ENCODE peak calls at places on chromosomes 6 and 20, in six cellular contexts. One of them, this sample, is unnamed.

GRCh38 chr6:45423111-45423900 is 45.6 kb upstream of the SUPT3H start:
- DNase-seq in neural crest cell: peak
- DNase-seq in cardiac muscle cell: peak
- DNase-seq in activated CD8-positive, alpha-beta T cell treated with anti-CD3 and anti-CD28 coated beads for 36 hours: peak
- DNase-seq in type B pancreatic cell: peak
- DNase-seq in fibroblast of pulmonary artery: no peak
- DNase-seq in this sample: peak

GRCh38 chr20:11452326-11452725 is 465.4 kb upstream of the BTBD3 start:
- DNase-seq in neural crest cell: no peak
- DNase-seq in cardiac muscle cell: no peak
- DNase-seq in activated CD8-positive, alpha-beta T cell treated with anti-CD3 and anti-CD28 coated beads for 36 hours: no peak
- DNase-seq in type B pancreatic cell: no peak
- DNase-seq in fibroblast of pulmonary artery: peak
- DNase-seq in this sample: no peak

GRCh38 chr6:163985710-163986109 is 571.2 kb downstream of the QKI start:
- DNase-seq in neural crest cell: no peak
- DNase-seq in cardiac muscle cell: no peak
- DNase-seq in activated CD8-positive, alpha-beta T cell treated with anti-CD3 and anti-CD28 coated beads for 36 hours: no peak
- DNase-seq in type B pancreatic cell: no peak
- DNase-seq in fibroblast of pulmonary artery: no peak
- DNase-seq in this sample: no peak

GRCh38 chr6:75266716-75267291 is 17.8 kb downstream of the TMEM30A start:
- DNase-seq in neural crest cell: no peak
- DNase-seq in cardiac muscle cell: peak
- DNase-seq in activated CD8-positive, alpha-beta T cell treated with anti-CD3 and anti-CD28 coated beads for 36 hours: no peak
- DNase-seq in type B pancreatic cell: no peak
- DNase-seq in fibroblast of pulmonary artery: peak
- DNase-seq in this sample: peak

GRCh38 chr6:15148356-15149058 is 97.4 kb upstream of the JARID2 start:
- DNase-seq in neural crest cell: no peak
- DNase-seq in cardiac muscle cell: no peak
- DNase-seq in activated CD8-positive, alpha-beta T cell treated with anti-CD3 and anti-CD28 coated beads for 36 hours: no peak
- DNase-seq in type B pancreatic cell: no peak
- DNase-seq in fibroblast of pulmonary artery: peak
- DNase-seq in this sample: no peak

GRCh38 chr6:134094436-134094835 is 42.0 kb upstream of the SLC2A12 start:
- DNase-seq in neural crest cell: no peak
- DNase-seq in cardiac muscle cell: no peak
- DNase-seq in activated CD8-positive, alpha-beta T cell treated with anti-CD3 and anti-CD28 coated beads for 36 hours: no peak
- DNase-seq in type B pancreatic cell: no peak
- DNase-seq in fibroblast of pulmonary artery: no peak
- DNase-seq in this sample: no peak

GRCh38 chr6:107320126-107320525 is 139.2 kb downstream of the PDSS2 start:
- DNase-seq in neural crest cell: no peak
- DNase-seq in cardiac muscle cell: no peak
- DNase-seq in activated CD8-positive, alpha-beta T cell treated with anti-CD3 and anti-CD28 coated beads for 36 hours: no peak
- DNase-seq in type B pancreatic cell: no peak
- DNase-seq in fibroblast of pulmonary artery: peak
- DNase-seq in this sample: no peak

GRCh38 chr20:46365483-46366215 is 40.8 kb downstream of the ELMO2 start:
- DNase-seq in neural crest cell: no peak
- DNase-seq in cardiac muscle cell: no peak
- DNase-seq in activated CD8-positive, alpha-beta T cell treated with anti-CD3 and anti-CD28 coated beads for 36 hours: no peak
- DNase-seq in type B pancreatic cell: no peak
- DNase-seq in fibroblast of pulmonary artery: no peak
- DNase-seq in this sample: no peak

GRCh38 chr6:169858935-169859351 is 107.5 kb downstream of the ERMARD start:
- DNase-seq in neural crest cell: no peak
- DNase-seq in cardiac muscle cell: no peak
- DNase-seq in activated CD8-positive, alpha-beta T cell treated with anti-CD3 and anti-CD28 coated beads for 36 hours: no peak
- DNase-seq in type B pancreatic cell: no peak
- DNase-seq in fibroblast of pulmonary artery: no peak
- DNase-seq in this sample: no peak

GRCh38 chr6:85449388-85449817 is 480 bp upstream of the NT5E start:
- DNase-seq in neural crest cell: peak
- DNase-seq in cardiac muscle cell: peak
- DNase-seq in activated CD8-positive, alpha-beta T cell treated with anti-CD3 and anti-CD28 coated beads for 36 hours: peak
- DNase-seq in type B pancreatic cell: no peak
- DNase-seq in fibroblast of pulmonary artery: peak
- DNase-seq in this sample: peak

GRCh38 chr6:157823001-157823522 is at the start of gene SNX9:
- DNase-seq in neural crest cell: peak
- DNase-seq in cardiac muscle cell: peak
- DNase-seq in activated CD8-positive, alpha-beta T cell treated with anti-CD3 and anti-CD28 coated beads for 36 hours: peak
- DNase-seq in type B pancreatic cell: peak
- DNase-seq in fibroblast of pulmonary artery: peak
- DNase-seq in this sample: peak

GRCh38 chr20:50095476-50096078 is 17.4 kb downstream of the UBE2V1 start:
- DNase-seq in neural crest cell: no peak
- DNase-seq in cardiac muscle cell: no peak
- DNase-seq in activated CD8-positive, alpha-beta T cell treated with anti-CD3 and anti-CD28 coated beads for 36 hours: no peak
- DNase-seq in type B pancreatic cell: no peak
- DNase-seq in fibroblast of pulmonary artery: no peak
- DNase-seq in this sample: no peak

GRCh38 chr20:25573288-25574251 is 11.8 kb downstream of the NINL start:
- DNase-seq in neural crest cell: no peak
- DNase-seq in cardiac muscle cell: no peak
- DNase-seq in activated CD8-positive, alpha-beta T cell treated with anti-CD3 and anti-CD28 coated beads for 36 hours: no peak
- DNase-seq in type B pancreatic cell: no peak
- DNase-seq in fibroblast of pulmonary artery: peak
- DNase-seq in this sample: no peak

GRCh38 chr6:33314515-33314942 is 651 bp upstream of the TAPBP start:
- DNase-seq in neural crest cell: no peak
- DNase-seq in cardiac muscle cell: no peak
- DNase-seq in activated CD8-positive, alpha-beta T cell treated with anti-CD3 and anti-CD28 coated beads for 36 hours: peak
- DNase-seq in type B pancreatic cell: no peak
- DNase-seq in fibroblast of pulmonary artery: peak
- DNase-seq in this sample: peak

GRCh38 chr20:35001596-35002362 is 46.1 kb downstream of the MYH7B start:
- DNase-seq in neural crest cell: no peak
- DNase-seq in cardiac muscle cell: no peak
- DNase-seq in activated CD8-positive, alpha-beta T cell treated with anti-CD3 and anti-CD28 coated beads for 36 hours: peak
- DNase-seq in type B pancreatic cell: no peak
- DNase-seq in fibroblast of pulmonary artery: no peak
- DNase-seq in this sample: no peak

GRCh38 chr6:71419954-71420692 is 131.5 kb downstream of the OGFRL1 start:
- DNase-seq in neural crest cell: no peak
- DNase-seq in cardiac muscle cell: peak
- DNase-seq in activated CD8-positive, alpha-beta T cell treated with anti-CD3 and anti-CD28 coated beads for 36 hours: peak
- DNase-seq in type B pancreatic cell: peak
- DNase-seq in fibroblast of pulmonary artery: peak
- DNase-seq in this sample: peak

GRCh38 chr6:99434702-99435530 is 9.8 kb upstream of the PNISR start:
- DNase-seq in neural crest cell: no peak
- DNase-seq in cardiac muscle cell: peak
- DNase-seq in activated CD8-positive, alpha-beta T cell treated with anti-CD3 and anti-CD28 coated beads for 36 hours: no peak
- DNase-seq in type B pancreatic cell: no peak
- DNase-seq in fibroblast of pulmonary artery: peak
- DNase-seq in this sample: peak

GRCh38 chr6:89536230-89536629 is 102.3 kb downstream of the LYRM2 start:
- DNase-seq in neural crest cell: no peak
- DNase-seq in cardiac muscle cell: no peak
- DNase-seq in activated CD8-positive, alpha-beta T cell treated with anti-CD3 and anti-CD28 coated beads for 36 hours: no peak
- DNase-seq in type B pancreatic cell: no peak
- DNase-seq in fibroblast of pulmonary artery: no peak
- DNase-seq in this sample: no peak

GRCh38 chr6:41652876-41653641 is 14.8 kb downstream of the MDFI start:
- DNase-seq in neural crest cell: no peak
- DNase-seq in cardiac muscle cell: no peak
- DNase-seq in activated CD8-positive, alpha-beta T cell treated with anti-CD3 and anti-CD28 coated beads for 36 hours: no peak
- DNase-seq in type B pancreatic cell: no peak
- DNase-seq in fibroblast of pulmonary artery: no peak
- DNase-seq in this sample: no peak

GRCh38 chr6:170463101-170463721 is 89.9 kb downstream of the PSMB1 start:
- DNase-seq in neural crest cell: no peak
- DNase-seq in cardiac muscle cell: no peak
- DNase-seq in activated CD8-positive, alpha-beta T cell treated with anti-CD3 and anti-CD28 coated beads for 36 hours: no peak
- DNase-seq in type B pancreatic cell: no peak
- DNase-seq in fibroblast of pulmonary artery: no peak
- DNase-seq in this sample: peak

GRCh38 chr20:4805663-4806449 is 84.1 kb downstream of the PRND start:
- DNase-seq in neural crest cell: no peak
- DNase-seq in cardiac muscle cell: no peak
- DNase-seq in activated CD8-positive, alpha-beta T cell treated with anti-CD3 and anti-CD28 coated beads for 36 hours: no peak
- DNase-seq in type B pancreatic cell: no peak
- DNase-seq in fibroblast of pulmonary artery: no peak
- DNase-seq in this sample: no peak

GRCh38 chr6:32113386-32114352 is 4.5 kb upstream of the TNXB start:
- DNase-seq in neural crest cell: no peak
- DNase-seq in cardiac muscle cell: no peak
- DNase-seq in activated CD8-positive, alpha-beta T cell treated with anti-CD3 and anti-CD28 coated beads for 36 hours: no peak
- DNase-seq in type B pancreatic cell: no peak
- DNase-seq in fibroblast of pulmonary artery: peak
- DNase-seq in this sample: no peak

GRCh38 chr6:63882208-63882607 is 246.6 kb downstream of the PHF3 start:
- DNase-seq in neural crest cell: no peak
- DNase-seq in cardiac muscle cell: no peak
- DNase-seq in activated CD8-positive, alpha-beta T cell treated with anti-CD3 and anti-CD28 coated beads for 36 hours: no peak
- DNase-seq in type B pancreatic cell: no peak
- DNase-seq in fibroblast of pulmonary artery: no peak
- DNase-seq in this sample: no peak

GRCh38 chr20:64229537-64230061 is 25.9 kb upstream of the PCMTD2 start:
- DNase-seq in neural crest cell: no peak
- DNase-seq in cardiac muscle cell: no peak
- DNase-seq in activated CD8-positive, alpha-beta T cell treated with anti-CD3 and anti-CD28 coated beads for 36 hours: no peak
- DNase-seq in type B pancreatic cell: no peak
- DNase-seq in fibroblast of pulmonary artery: no peak
- DNase-seq in this sample: no peak

GRCh38 chr20:15547109-15547508 is 1026.1 kb downstream of the KIF16B start:
- DNase-seq in neural crest cell: no peak
- DNase-seq in cardiac muscle cell: no peak
- DNase-seq in activated CD8-positive, alpha-beta T cell treated with anti-CD3 and anti-CD28 coated beads for 36 hours: no peak
- DNase-seq in type B pancreatic cell: no peak
- DNase-seq in fibroblast of pulmonary artery: no peak
- DNase-seq in this sample: no peak

GRCh38 chr6:154500769-154501171 is 9.7 kb downstream of the CNKSR3 start:
- DNase-seq in neural crest cell: no peak
- DNase-seq in cardiac muscle cell: peak
- DNase-seq in activated CD8-positive, alpha-beta T cell treated with anti-CD3 and anti-CD28 coated beads for 36 hours: no peak
- DNase-seq in type B pancreatic cell: no peak
- DNase-seq in fibroblast of pulmonary artery: no peak
- DNase-seq in this sample: no peak

GRCh38 chr6:146149770-146150169 is 120.9 kb downstream of the GRM1 start:
- DNase-seq in neural crest cell: no peak
- DNase-seq in cardiac muscle cell: no peak
- DNase-seq in activated CD8-positive, alpha-beta T cell treated with anti-CD3 and anti-CD28 coated beads for 36 hours: no peak
- DNase-seq in type B pancreatic cell: no peak
- DNase-seq in fibroblast of pulmonary artery: no peak
- DNase-seq in this sample: no peak

GRCh38 chr6:63897952-63898351 is 262.4 kb downstream of the PHF3 start:
- DNase-seq in neural crest cell: no peak
- DNase-seq in cardiac muscle cell: no peak
- DNase-seq in activated CD8-positive, alpha-beta T cell treated with anti-CD3 and anti-CD28 coated beads for 36 hours: no peak
- DNase-seq in type B pancreatic cell: no peak
- DNase-seq in fibroblast of pulmonary artery: peak
- DNase-seq in this sample: no peak

GRCh38 chr20:19765266-19765665 is 7.2 kb downstream of the RIN2 start:
- DNase-seq in neural crest cell: no peak
- DNase-seq in cardiac muscle cell: no peak
- DNase-seq in activated CD8-positive, alpha-beta T cell treated with anti-CD3 and anti-CD28 coated beads for 36 hours: no peak
- DNase-seq in type B pancreatic cell: peak
- DNase-seq in fibroblast of pulmonary artery: no peak
- DNase-seq in this sample: no peak

GRCh38 chr6:148816117-148816516 is 69.3 kb downstream of the UST start:
- DNase-seq in neural crest cell: no peak
- DNase-seq in cardiac muscle cell: no peak
- DNase-seq in activated CD8-positive, alpha-beta T cell treated with anti-CD3 and anti-CD28 coated beads for 36 hours: no peak
- DNase-seq in type B pancreatic cell: no peak
- DNase-seq in fibroblast of pulmonary artery: no peak
- DNase-seq in this sample: peak

GRCh38 chr6:33949877-33950831 is 146.4 kb upstream of the MLN start:
- DNase-seq in neural crest cell: no peak
- DNase-seq in cardiac muscle cell: no peak
- DNase-seq in activated CD8-positive, alpha-beta T cell treated with anti-CD3 and anti-CD28 coated beads for 36 hours: no peak
- DNase-seq in type B pancreatic cell: no peak
- DNase-seq in fibroblast of pulmonary artery: no peak
- DNase-seq in this sample: no peak

GRCh38 chr20:37431786-37432185 is 85.8 kb downstream of the SRC start:
- DNase-seq in neural crest cell: no peak
- DNase-seq in cardiac muscle cell: no peak
- DNase-seq in activated CD8-positive, alpha-beta T cell treated with anti-CD3 and anti-CD28 coated beads for 36 hours: no peak
- DNase-seq in type B pancreatic cell: no peak
- DNase-seq in fibroblast of pulmonary artery: no peak
- DNase-seq in this sample: no peak
- TF ChIP-seq CTCF in neural crest cell: no peak
- TF ChIP-seq CTCF in cardiac muscle cell: no peak
- TF ChIP-seq CTCF in activated CD8-positive, alpha-beta T cell treated with anti-CD3 and anti-CD28 coated beads for 36 hours: no peak
- TF ChIP-seq CTCF in type B pancreatic cell: no peak
- TF ChIP-seq CTCF in fibroblast of pulmonary artery: no peak
- TF ChIP-seq CTCF in this sample: no peak

GRCh38 chr20:13288357-13288756 is 67.3 kb downstream of the ISM1 start:
- DNase-seq in neural crest cell: no peak
- DNase-seq in cardiac muscle cell: no peak
- DNase-seq in activated CD8-positive, alpha-beta T cell treated with anti-CD3 and anti-CD28 coated beads for 36 hours: no peak
- DNase-seq in type B pancreatic cell: no peak
- DNase-seq in fibroblast of pulmonary artery: no peak
- DNase-seq in this sample: no peak
- TF ChIP-seq CTCF in neural crest cell: no peak
- TF ChIP-seq CTCF in cardiac muscle cell: no peak
- TF ChIP-seq CTCF in activated CD8-positive, alpha-beta T cell treated with anti-CD3 and anti-CD28 coated beads for 36 hours: no peak
- TF ChIP-seq CTCF in type B pancreatic cell: no peak
- TF ChIP-seq CTCF in fibroblast of pulmonary artery: no peak
- TF ChIP-seq CTCF in this sample: no peak

GRCh38 chr6:30344868-30345671 is at the start of gene RPP21:
- DNase-seq in neural crest cell: peak
- DNase-seq in cardiac muscle cell: peak
- DNase-seq in activated CD8-positive, alpha-beta T cell treated with anti-CD3 and anti-CD28 coated beads for 36 hours: peak
- DNase-seq in type B pancreatic cell: peak
- DNase-seq in fibroblast of pulmonary artery: peak
- DNase-seq in this sample: peak
- TF ChIP-seq CTCF in neural crest cell: no peak
- TF ChIP-seq CTCF in cardiac muscle cell: no peak
- TF ChIP-seq CTCF in activated CD8-positive, alpha-beta T cell treated with anti-CD3 and anti-CD28 coated beads for 36 hours: no peak
- TF ChIP-seq CTCF in type B pancreatic cell: no peak
- TF ChIP-seq CTCF in fibroblast of pulmonary artery: no peak
- TF ChIP-seq CTCF in this sample: no peak

DNA sequence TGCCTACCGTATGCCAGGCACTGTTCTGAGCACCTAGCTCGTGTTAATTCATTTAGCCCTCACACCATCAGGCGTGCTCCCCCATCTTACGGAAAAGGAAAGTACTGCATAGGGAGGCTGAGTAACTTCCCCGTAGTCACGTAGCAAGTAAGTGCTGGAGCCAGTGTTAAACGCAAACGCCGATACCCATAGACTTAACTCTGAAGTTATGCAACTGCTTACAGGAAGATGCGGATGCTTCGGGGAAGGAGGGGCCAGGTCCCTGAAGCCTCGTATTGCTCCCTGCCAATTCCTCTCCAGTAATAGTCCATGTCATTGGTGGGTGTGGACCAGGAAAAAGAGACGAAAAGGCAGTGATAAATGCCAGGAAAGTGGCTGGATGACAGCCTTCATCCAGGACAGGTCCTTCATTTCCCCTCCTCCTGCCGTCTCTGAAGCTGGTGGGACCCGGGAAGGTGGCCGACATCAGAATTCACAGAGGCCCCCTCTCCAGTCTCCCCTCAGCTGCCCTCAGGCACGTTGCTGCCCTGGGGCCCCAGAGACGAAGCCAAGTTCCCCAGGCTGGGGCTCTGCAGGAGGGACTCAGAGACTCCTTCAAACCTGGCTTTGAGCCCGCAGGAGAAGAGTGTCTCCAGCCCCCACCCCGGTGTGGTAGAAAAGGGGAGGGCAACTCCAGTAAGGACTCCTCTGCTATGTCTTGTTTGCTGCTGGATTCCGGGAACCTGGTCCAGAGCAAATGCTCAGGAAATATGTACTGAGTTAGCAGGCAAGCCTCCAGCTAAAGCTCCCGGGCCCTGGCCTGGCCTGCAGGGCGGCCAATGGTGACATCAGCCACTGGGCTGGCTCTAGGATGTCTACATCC is 37.7 kb downstream of the RAB44 start:
- DNase-seq in neural crest cell: no peak
- DNase-seq in cardiac muscle cell: peak
- DNase-seq in activated CD8-positive, alpha-beta T cell treated with anti-CD3 and anti-CD28 coated beads for 36 hours: peak
- DNase-seq in type B pancreatic cell: no peak
- DNase-seq in fibroblast of pulmonary artery: peak
- DNase-seq in this sample: peak
- TF ChIP-seq CTCF in neural crest cell: no peak
- TF ChIP-seq CTCF in cardiac muscle cell: peak
- TF ChIP-seq CTCF in activated CD8-positive, alpha-beta T cell treated with anti-CD3 and anti-CD28 coated beads for 36 hours: no peak
- TF ChIP-seq CTCF in type B pancreatic cell: no peak
- TF ChIP-seq CTCF in fibroblast of pulmonary artery: peak
- TF ChIP-seq CTCF in this sample: no peak